ENCODE peak calls at places on chromosome 12, in eight cellular contexts. R, I, S, Y, K, G, N and O are unnamed samples.

GRCh38 chr12:113561381-113561780 is 89.7 kb upstream of the LHX5 start:
- DNase-seq in N (no peak), I (no peak), K (no peak), Y (no peak), S (no peak), R (no peak), G (no peak), O (no peak)

GRCh38 chr12:76896274-76896673 is 17.5 kb upstream of the CSRP2 start:
- DNase-seq in Y (no peak), R (no peak), S (no peak), G (no peak), I (no peak), K (no peak), N (no peak), O (no peak)

GRCh38 chr12:123971770-123972447 is 722 bp downstream of the CCDC92 start:
- DNase-seq in Y (peak), I (peak), G (no peak), R (peak), N (peak), S (peak), K (peak), O (peak)

GRCh38 chr12:21831671-21832357 is 57.3 kb upstream of the KCNJ8 start:
- DNase-seq in S (no peak), K (no peak), I (no peak), Y (no peak), N (no peak), R (no peak), G (no peak), O (no peak)

GRCh38 chr12:57461326-57461903 is 1.8 kb downstream of the GLI1 start:
- DNase-seq in K (no peak), S (peak), I (peak), G (no peak), N (peak), R (no peak), Y (peak), O (no peak)

GRCh38 chr12:114742363-114742762 is 58.4 kb upstream of the TBX3 start:
- DNase-seq in N (no peak), K (no peak), I (no peak), S (no peak), Y (no peak), R (no peak), G (no peak), O (no peak)

GRCh38 chr12:46771268-46771837 is 54.4 kb downstream of the SLC38A4 start:
- DNase-seq in Y (no peak), S (no peak), N (no peak), R (no peak), I (peak), G (no peak), K (no peak), O (no peak)

GRCh38 chr12:20520572-20520971 is 152.2 kb downstream of the PDE3A start:
- DNase-seq in K (no peak), S (no peak), I (no peak), N (no peak), Y (no peak), G (no peak), R (no peak), O (no peak)

GRCh38 chr12:80636832-80637231 is 70.6 kb upstream of the MYF6 start:
- DNase-seq in I (no peak), Y (no peak), N (no peak), R (no peak), K (no peak), G (no peak), S (no peak), O (no peak)

GRCh38 chr12:115001538-115001937 is 317.6 kb upstream of the TBX3 start:
- DNase-seq in S (no peak), Y (no peak), K (no peak), G (no peak), R (no peak), N (no peak), I (no peak), O (no peak)

GRCh38 chr12:69341328-69341727 is 6.9 kb upstream of the LYZ start:
- DNase-seq in R (no peak), G (no peak), Y (no peak), I (no peak), K (no peak), N (no peak), S (no peak), O (no peak)

GRCh38 chr12:94779520-94779919 is 129.2 kb upstream of the TMCC3 start:
- DNase-seq in G (no peak), N (no peak), K (no peak), R (no peak), S (no peak), Y (no peak), I (no peak), O (no peak)

GRCh38 chr12:104709692-104710435 is 248.2 kb downstream of the SLC41A2 start:
- DNase-seq in G (no peak), I (no peak), K (no peak), R (no peak), N (peak), S (no peak), Y (no peak), O (no peak)

GRCh38 chr12:126989532-126989931 is 1277.4 kb upstream of the TMEM132C start:
- DNase-seq in K (no peak), Y (no peak), S (no peak), N (no peak), G (no peak), R (no peak), I (no peak), O (no peak)